ENCODE peak calls at places on chromosomes 5 and 9, in five cellular contexts. W, O, C, Z and R are unnamed samples.

GRCh38 chr9:36937346-36937745 is 96.7 kb downstream of the PAX5 start:
- DNase-seq in C (no peak), W (no peak), O (no peak), Z (no peak), R (no peak)

GRCh38 chr9:126488310-126488709 is 125.4 kb upstream of the LMX1B start:
- DNase-seq in W (no peak), O (no peak), Z (no peak), C (no peak), R (no peak)

GRCh38 chr9:69190086-69190865 is 16.2 kb downstream of the TJP2 start:
- DNase-seq in O (no peak), Z (no peak), W (no peak), C (no peak), R (no peak)

GRCh38 chr9:79616013-79616412 is 44.2 kb downstream of the TLE4 start:
- DNase-seq in Z (no peak), W (peak), C (no peak), O (no peak), R (no peak)

GRCh38 chr5:34789021-34789531 is 49.9 kb upstream of the TTC23L start:
- DNase-seq in C (no peak), O (no peak), W (no peak), Z (no peak), R (no peak)

GRCh38 chr9:109329274-109330258 is 8.7 kb upstream of the EPB41L4B start:
- DNase-seq in Z (no peak), W (no peak), O (no peak), C (no peak), R (no peak)

GRCh38 chr9:133477992-133478850 is 678 bp downstream of the SLC2A6 start:
- DNase-seq in O (no peak), Z (peak), C (no peak), W (no peak), R (no peak)

GRCh38 chr5:149002053-149002452 is 60.8 kb downstream of the SH3TC2 start:
- DNase-seq in W (no peak), Z (no peak), C (no peak), O (no peak), R (no peak)

GRCh38 chr5:102975457-102976182 is 144.3 kb downstream of the GIN1 start:
- DNase-seq in W (no peak), O (no peak), C (no peak), Z (no peak), R (no peak)

GRCh38 chr9:33881635-33882034 is 64.7 kb downstream of the UBE2R2 start:
- DNase-seq in Z (no peak), C (no peak), W (no peak), O (no peak), R (no peak)

GRCh38 chr5:41347569-41347968 is 134.2 kb upstream of the C6 start:
- DNase-seq in C (no peak), W (no peak), Z (no peak), O (no peak), R (no peak)

GRCh38 chr5:96709152-96709821 is 47.1 kb downstream of the CAST start:
- DNase-seq in W (no peak), C (no peak), O (no peak), Z (no peak), R (no peak)

GRCh38 chr9:98202252-98202651 is 9.8 kb upstream of the CORO2A start:
- DNase-seq in W (no peak), O (no peak), C (no peak), Z (no peak), R (no peak)

GRCh38 chr9:114404531-114404930 is 16.7 kb upstream of the AKNA start:
- DNase-seq in O (no peak), W (no peak), C (no peak), Z (no peak), R (no peak)

GRCh38 chr9:88197781-88198345 is 59.6 kb upstream of the SPATA31C2 start:
- DNase-seq in C (no peak), W (no peak), O (no peak), Z (no peak), R (no peak)

GRCh38 chr5:169350759-169351240 is 49.9 kb upstream of the SLIT3 start:
- DNase-seq in O (no peak), W (peak), Z (no peak), C (no peak), R (no peak)

GRCh38 chr5:158383485-158383884 is 524.5 kb upstream of the CLINT1 start:
- DNase-seq in W (no peak), O (no peak), Z (no peak), C (no peak), R (no peak)

GRCh38 chr5:1346627-1347440 is 1.9 kb upstream of the CLPTM1L start:
- DNase-seq in C (no peak), W (no peak), Z (no peak), O (no peak), R (no peak)

GRCh38 chr5:37664551-37664950 is 175.3 kb downstream of the GDNF start:
- DNase-seq in O (no peak), W (peak), Z (no peak), C (no peak), R (no peak)

GRCh38 chr5:172958268-172959046 is 767 bp upstream of the RPL26L1 start:
- DNase-seq in W (peak), O (peak), Z (peak), C (peak), R (peak)

GRCh38 chr9:87667164-87667738 is 58.7 kb upstream of the CTSL start:
- DNase-seq in Z (no peak), W (no peak), O (peak), C (no peak), R (no peak)

GRCh38 chr9:82584349-82584846 is 478.5 kb downstream of the RASEF start:
- DNase-seq in C (no peak), O (no peak), Z (no peak), W (no peak), R (no peak)

GRCh38 chr5:127068771-127069330 is 4.5 kb downstream of the C5orf63 start:
- DNase-seq in C (no peak), O (no peak), W (no peak), Z (no peak), R (no peak)